ENCODE peak calls at places on chromosomes 16 and 17, in nine cellular contexts. One of them, this sample, is unnamed.

GRCh38 chr16:67987460-67988160 is 7.3 kb upstream of the DPEP3 start:
- DNase-seq in OCI-LY7: no peak
- DNase-seq in mesenchymal stem cell: peak
- DNase-seq in esophagus squamous epithelium: no peak
- DNase-seq in heart right ventricle: no peak
- DNase-seq in right lobe of liver: no peak
- DNase-seq in thoracic aorta: no peak
- DNase-seq in heart left ventricle: peak
- DNase-seq in PC-9: no peak
- DNase-seq in this sample: no peak

GRCh38 chr16:68291227-68291626 is 19.5 kb downstream of the SLC7A6OS start:
- DNase-seq in OCI-LY7: no peak
- DNase-seq in mesenchymal stem cell: no peak
- DNase-seq in esophagus squamous epithelium: no peak
- DNase-seq in heart right ventricle: no peak
- DNase-seq in right lobe of liver: no peak
- DNase-seq in thoracic aorta: no peak
- DNase-seq in heart left ventricle: no peak
- DNase-seq in PC-9: no peak
- DNase-seq in this sample: no peak

GRCh38 chr17:77424585-77425344 is 284.0 kb downstream of the SEC14L1 start:
- DNase-seq in OCI-LY7: peak
- DNase-seq in mesenchymal stem cell: peak
- DNase-seq in esophagus squamous epithelium: no peak
- DNase-seq in heart right ventricle: peak
- DNase-seq in right lobe of liver: peak
- DNase-seq in thoracic aorta: no peak
- DNase-seq in heart left ventricle: peak
- DNase-seq in PC-9: no peak
- DNase-seq in this sample: no peak

GRCh38 chr16:49590166-49590871 is 216.7 kb downstream of the C16orf78 start:
- DNase-seq in OCI-LY7: no peak
- DNase-seq in mesenchymal stem cell: no peak
- DNase-seq in esophagus squamous epithelium: no peak
- DNase-seq in heart right ventricle: no peak
- DNase-seq in right lobe of liver: no peak
- DNase-seq in thoracic aorta: no peak
- DNase-seq in heart left ventricle: no peak
- DNase-seq in PC-9: no peak
- DNase-seq in this sample: no peak

GRCh38 chr17:80704894-80705293 is 160.3 kb downstream of the RPTOR start:
- DNase-seq in OCI-LY7: no peak
- DNase-seq in mesenchymal stem cell: no peak
- DNase-seq in esophagus squamous epithelium: no peak
- DNase-seq in heart right ventricle: no peak
- DNase-seq in right lobe of liver: no peak
- DNase-seq in thoracic aorta: no peak
- DNase-seq in heart left ventricle: no peak
- DNase-seq in PC-9: no peak
- DNase-seq in this sample: no peak

GRCh38 chr17:30218689-30219266 is 16.7 kb downstream of the SLC6A4 start:
- DNase-seq in OCI-LY7: no peak
- DNase-seq in mesenchymal stem cell: no peak
- DNase-seq in esophagus squamous epithelium: no peak
- DNase-seq in heart right ventricle: no peak
- DNase-seq in right lobe of liver: no peak
- DNase-seq in thoracic aorta: no peak
- DNase-seq in heart left ventricle: no peak
- DNase-seq in PC-9: no peak
- DNase-seq in this sample: no peak

GRCh38 chr17:19706791-19707727 is 9.3 kb downstream of the SLC47A2 start:
- DNase-seq in OCI-LY7: no peak
- DNase-seq in mesenchymal stem cell: no peak
- DNase-seq in esophagus squamous epithelium: no peak
- DNase-seq in heart right ventricle: no peak
- DNase-seq in right lobe of liver: no peak
- DNase-seq in thoracic aorta: no peak
- DNase-seq in heart left ventricle: no peak
- DNase-seq in PC-9: no peak
- DNase-seq in this sample: peak

GRCh38 chr16:85359147-85359822 is 247.0 kb upstream of the CIBAR2 start:
- DNase-seq in OCI-LY7: no peak
- DNase-seq in mesenchymal stem cell: peak
- DNase-seq in esophagus squamous epithelium: no peak
- DNase-seq in heart right ventricle: no peak
- DNase-seq in right lobe of liver: no peak
- DNase-seq in thoracic aorta: no peak
- DNase-seq in heart left ventricle: no peak
- DNase-seq in PC-9: no peak
- DNase-seq in this sample: no peak

DNA sequence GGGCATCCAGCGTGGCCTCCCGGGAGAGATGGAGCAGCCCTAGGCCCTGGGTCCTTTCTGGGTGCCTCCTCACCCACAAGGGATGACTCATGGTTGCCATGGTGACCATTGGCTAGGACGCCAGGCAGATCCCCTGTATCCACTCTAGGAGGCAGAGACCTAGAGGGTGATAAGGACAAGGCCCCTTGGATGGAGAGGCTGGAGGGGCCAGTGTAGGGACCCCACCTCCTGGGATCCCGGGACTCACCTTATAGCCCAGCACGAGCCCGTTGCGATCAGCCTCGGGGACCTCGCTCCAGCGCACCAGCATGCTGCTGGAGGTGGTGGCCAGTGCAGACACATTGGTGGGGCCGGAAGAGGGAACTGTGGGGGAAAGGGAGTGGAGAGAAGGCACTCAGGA is 82.2 kb upstream of the CDC42EP4 start:
- DNase-seq in OCI-LY7: no peak
- DNase-seq in mesenchymal stem cell: peak
- DNase-seq in esophagus squamous epithelium: no peak
- DNase-seq in heart right ventricle: no peak
- DNase-seq in right lobe of liver: peak
- DNase-seq in thoracic aorta: no peak
- DNase-seq in heart left ventricle: no peak
- DNase-seq in PC-9: no peak
- DNase-seq in this sample: no peak
- H3K27ac ChIP-seq in OCI-LY7: no peak
- H3K27ac ChIP-seq in mesenchymal stem cell: no peak
- H3K27ac ChIP-seq in esophagus squamous epithelium: no peak
- H3K27ac ChIP-seq in heart right ventricle: no peak
- H3K27ac ChIP-seq in right lobe of liver: no peak
- H3K27ac ChIP-seq in thoracic aorta: no peak
- H3K27ac ChIP-seq in heart left ventricle: no peak
- H3K27ac ChIP-seq in PC-9: no peak
- H3K27ac ChIP-seq in this sample: no peak

DNA sequence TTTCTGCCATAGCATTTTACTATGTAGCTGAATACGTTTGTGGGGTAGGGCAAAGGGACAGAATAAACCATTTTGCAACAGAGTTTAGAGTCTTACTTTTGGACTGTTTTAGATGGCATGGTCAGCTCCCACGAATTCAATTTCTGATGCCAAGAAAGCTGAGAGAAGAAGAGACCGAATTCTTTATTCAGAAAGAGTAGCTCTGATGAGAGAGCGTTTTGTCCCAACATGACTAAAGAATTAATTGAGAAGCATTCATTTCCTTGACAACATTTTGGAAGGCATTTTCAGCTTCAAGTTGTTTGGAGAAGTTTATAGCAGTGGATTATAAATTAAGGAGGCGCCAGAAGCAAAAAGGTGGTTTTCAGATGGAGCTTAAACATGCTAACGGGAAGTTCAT is 12.2 kb downstream of the GAN start:
- DNase-seq in OCI-LY7: no peak
- DNase-seq in mesenchymal stem cell: no peak
- DNase-seq in esophagus squamous epithelium: no peak
- DNase-seq in heart right ventricle: no peak
- DNase-seq in right lobe of liver: no peak
- DNase-seq in thoracic aorta: no peak
- DNase-seq in heart left ventricle: no peak
- DNase-seq in PC-9: no peak
- DNase-seq in this sample: no peak
- H3K27ac ChIP-seq in OCI-LY7: no peak
- H3K27ac ChIP-seq in mesenchymal stem cell: no peak
- H3K27ac ChIP-seq in esophagus squamous epithelium: peak
- H3K27ac ChIP-seq in heart right ventricle: no peak
- H3K27ac ChIP-seq in right lobe of liver: no peak
- H3K27ac ChIP-seq in thoracic aorta: no peak
- H3K27ac ChIP-seq in heart left ventricle: no peak
- H3K27ac ChIP-seq in PC-9: no peak
- H3K27ac ChIP-seq in this sample: peak

GRCh38 chr16:10581507-10581906 is 1.1 kb upstream of the EMP2 start:
- DNase-seq in OCI-LY7: no peak
- DNase-seq in mesenchymal stem cell: peak
- DNase-seq in esophagus squamous epithelium: no peak
- DNase-seq in heart right ventricle: no peak
- DNase-seq in right lobe of liver: no peak
- DNase-seq in thoracic aorta: no peak
- DNase-seq in heart left ventricle: no peak
- DNase-seq in PC-9: no peak
- DNase-seq in this sample: no peak
- H3K27ac ChIP-seq in OCI-LY7: no peak
- H3K27ac ChIP-seq in mesenchymal stem cell: no peak
- H3K27ac ChIP-seq in esophagus squamous epithelium: peak
- H3K27ac ChIP-seq in heart right ventricle: no peak
- H3K27ac ChIP-seq in right lobe of liver: no peak
- H3K27ac ChIP-seq in thoracic aorta: no peak
- H3K27ac ChIP-seq in heart left ventricle: no peak
- H3K27ac ChIP-seq in PC-9: no peak
- H3K27ac ChIP-seq in this sample: no peak

DNA sequence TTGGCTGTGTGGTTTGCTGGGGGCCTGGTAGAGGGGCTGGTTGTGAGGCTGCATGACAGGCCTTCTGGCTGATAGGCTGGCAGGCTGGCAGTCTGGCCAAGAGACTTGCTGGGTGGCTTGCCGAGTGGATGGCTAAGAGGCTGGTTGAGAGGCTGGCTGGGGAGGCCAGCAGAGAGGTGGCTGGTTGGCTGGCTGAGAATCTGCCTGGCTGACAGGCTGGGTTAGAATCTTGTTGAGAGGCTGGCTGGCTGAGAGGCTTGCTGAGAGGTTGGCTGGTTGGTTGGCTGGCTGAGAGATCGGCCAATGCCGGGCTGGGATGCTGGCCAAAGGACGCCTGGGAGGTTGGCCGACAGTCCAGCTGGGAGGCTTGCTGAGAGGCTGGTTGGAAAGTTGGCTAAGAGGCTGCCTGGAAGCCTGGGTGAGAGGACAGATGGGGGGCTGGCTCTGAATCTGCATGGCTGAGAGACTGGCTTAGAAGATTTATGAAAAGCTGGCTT is 35.9 kb upstream of the ACSM2B start:
- DNase-seq in OCI-LY7: no peak
- DNase-seq in mesenchymal stem cell: no peak
- DNase-seq in esophagus squamous epithelium: no peak
- DNase-seq in heart right ventricle: peak
- DNase-seq in right lobe of liver: peak
- DNase-seq in thoracic aorta: no peak
- DNase-seq in heart left ventricle: no peak
- DNase-seq in PC-9: no peak
- DNase-seq in this sample: no peak
- H3K27ac ChIP-seq in OCI-LY7: no peak
- H3K27ac ChIP-seq in mesenchymal stem cell: no peak
- H3K27ac ChIP-seq in esophagus squamous epithelium: peak
- H3K27ac ChIP-seq in heart right ventricle: peak
- H3K27ac ChIP-seq in right lobe of liver: no peak
- H3K27ac ChIP-seq in thoracic aorta: peak
- H3K27ac ChIP-seq in heart left ventricle: no peak
- H3K27ac ChIP-seq in PC-9: no peak
- H3K27ac ChIP-seq in this sample: no peak

GRCh38 chr17:7223375-7223774 is 3.6 kb downstream of the ACADVL start:
- DNase-seq in OCI-LY7: no peak
- DNase-seq in mesenchymal stem cell: no peak
- DNase-seq in esophagus squamous epithelium: no peak
- DNase-seq in heart right ventricle: no peak
- DNase-seq in right lobe of liver: no peak
- DNase-seq in thoracic aorta: no peak
- DNase-seq in heart left ventricle: no peak
- DNase-seq in PC-9: no peak
- DNase-seq in this sample: no peak

GRCh38 chr17:7224110-7224509 is 4.4 kb downstream of the ACADVL start:
- DNase-seq in OCI-LY7: no peak
- DNase-seq in mesenchymal stem cell: no peak
- DNase-seq in esophagus squamous epithelium: no peak
- DNase-seq in heart right ventricle: no peak
- DNase-seq in right lobe of liver: no peak
- DNase-seq in thoracic aorta: no peak
- DNase-seq in heart left ventricle: no peak
- DNase-seq in PC-9: no peak
- DNase-seq in this sample: no peak

GRCh38 chr17:7222972-7223292 is 3.2 kb downstream of the ACADVL start:
- DNase-seq in OCI-LY7: no peak
- DNase-seq in mesenchymal stem cell: no peak
- DNase-seq in esophagus squamous epithelium: no peak
- DNase-seq in heart right ventricle: no peak
- DNase-seq in right lobe of liver: no peak
- DNase-seq in thoracic aorta: no peak
- DNase-seq in heart left ventricle: peak
- DNase-seq in PC-9: no peak
- DNase-seq in this sample: no peak

GRCh38 chr17:7225711-7226331 is 6.1 kb downstream of the ACADVL start:
- DNase-seq in OCI-LY7: no peak
- DNase-seq in mesenchymal stem cell: no peak
- DNase-seq in esophagus squamous epithelium: no peak
- DNase-seq in heart right ventricle: no peak
- DNase-seq in right lobe of liver: no peak
- DNase-seq in thoracic aorta: no peak
- DNase-seq in heart left ventricle: no peak
- DNase-seq in PC-9: no peak
- DNase-seq in this sample: no peak

DNA sequence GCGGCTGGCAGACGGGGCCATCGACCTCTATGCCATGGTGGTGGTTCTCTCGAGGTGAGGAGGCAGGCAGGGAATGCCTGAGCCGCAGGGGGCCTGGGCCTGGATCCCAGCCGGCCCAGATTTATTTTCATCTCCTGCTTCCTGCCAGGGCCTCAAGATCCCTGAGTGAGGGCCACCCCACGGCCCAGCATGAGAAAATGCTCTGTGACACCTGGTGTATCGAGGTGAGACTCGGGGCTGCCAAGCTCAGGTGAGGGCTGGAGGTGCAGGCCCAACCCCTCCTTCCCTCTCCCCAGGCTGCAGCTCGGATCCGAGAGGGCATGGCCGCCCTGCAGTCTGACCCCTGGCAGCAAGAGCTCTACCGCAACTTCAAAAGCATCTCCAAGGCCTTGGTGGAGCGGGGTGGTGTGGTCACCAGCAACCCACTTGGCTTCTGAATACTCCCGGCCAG is 4.9 kb downstream of the ACADVL start:
- DNase-seq in OCI-LY7: no peak
- DNase-seq in mesenchymal stem cell: no peak
- DNase-seq in esophagus squamous epithelium: no peak
- DNase-seq in heart right ventricle: no peak
- DNase-seq in right lobe of liver: no peak
- DNase-seq in thoracic aorta: no peak
- DNase-seq in heart left ventricle: no peak
- DNase-seq in PC-9: no peak
- DNase-seq in this sample: no peak
- H3K27ac ChIP-seq in OCI-LY7: no peak
- H3K27ac ChIP-seq in mesenchymal stem cell: peak
- H3K27ac ChIP-seq in esophagus squamous epithelium: peak
- H3K27ac ChIP-seq in heart right ventricle: no peak
- H3K27ac ChIP-seq in right lobe of liver: no peak
- H3K27ac ChIP-seq in thoracic aorta: no peak
- H3K27ac ChIP-seq in heart left ventricle: peak
- H3K27ac ChIP-seq in PC-9: no peak
- H3K27ac ChIP-seq in this sample: no peak

GRCh38 chr16:22353188-22353919 is 21.1 kb downstream of the CDR2 start:
- DNase-seq in OCI-LY7: no peak
- DNase-seq in mesenchymal stem cell: peak
- DNase-seq in esophagus squamous epithelium: no peak
- DNase-seq in heart right ventricle: no peak
- DNase-seq in right lobe of liver: no peak
- DNase-seq in thoracic aorta: no peak
- DNase-seq in heart left ventricle: no peak
- DNase-seq in PC-9: peak
- DNase-seq in this sample: no peak
- H3K27ac ChIP-seq in OCI-LY7: no peak
- H3K27ac ChIP-seq in mesenchymal stem cell: peak
- H3K27ac ChIP-seq in esophagus squamous epithelium: peak
- H3K27ac ChIP-seq in heart right ventricle: no peak
- H3K27ac ChIP-seq in right lobe of liver: peak
- H3K27ac ChIP-seq in thoracic aorta: no peak
- H3K27ac ChIP-seq in heart left ventricle: no peak
- H3K27ac ChIP-seq in PC-9: peak
- H3K27ac ChIP-seq in this sample: peak

This sample was measured in epithelial cell of prostate.